ENCODE peak calls at places on chromosomes 2 and 18, in nine cellular contexts. O is activated T-helper 1 cell treated with anti-CD3 and anti-CD28 coated beads, Interleukin-2, amount 50 U/mL, for 16 hours; G is fibroblast of pulmonary artery; X is Ammon's horn; A is AML-193; H is A549; S is RWPE1; C is AG04449; T is hepatocyte. B is an unnamed sample.

GRCh38 chr2:152564754-152565551 is 152.3 kb downstream of the PRPF40A start:
- DNase-seq in O (no peak), C (no peak), T (no peak), X (no peak), H (no peak), A (no peak), G (no peak), S (no peak), B (no peak)

GRCh38 chr2:150358468-150358807 is 129.0 kb downstream of the RND3 start:
- DNase-seq in H (no peak), S (no peak), C (no peak), A (no peak), O (no peak), G (no peak), X (no peak), T (no peak), B (no peak)

GRCh38 chr2:167986223-167986622 is 261.2 kb downstream of the STK39 start:
- DNase-seq in T (no peak), A (no peak), O (no peak), H (no peak), G (no peak), S (no peak), C (no peak), X (no peak), B (no peak)

GRCh38 chr2:190849774-190850173 is 30.8 kb upstream of the GLS start:
- DNase-seq in C (no peak), G (peak; percentile 81), O (no peak), X (no peak), S (peak; percentile 54), H (no peak), T (no peak), A (no peak), B (no peak)

GRCh38 chr2:28648671-28649395 is 102.8 kb upstream of the PPP1CB start:
- DNase-seq in X (no peak), C (no peak), G (no peak), T (no peak), A (no peak), S (no peak), H (no peak), O (no peak), B (no peak)

GRCh38 chr2:95345066-95345414 is 47.9 kb downstream of the KCNIP3 start:
- DNase-seq in X (no peak), C (no peak), H (no peak), T (no peak), A (no peak), S (no peak), G (no peak), O (no peak), B (no peak)

GRCh38 chr2:235170536-235171510 is 219.0 kb downstream of the SH3BP4 start:
- DNase-seq in G (peak; percentile 61), C (peak; percentile 55), X (peak; percentile 32), O (no peak), H (peak; percentile 80), S (peak; percentile 80), A (no peak), T (peak; percentile 58), B (no peak)

GRCh38 chr2:236516708-236517107 is 52.9 kb upstream of the ACKR3 start:
- DNase-seq in X (no peak), C (no peak), O (no peak), G (no peak), H (no peak), T (no peak), A (no peak), S (no peak), B (no peak)

GRCh38 chr2:34332813-34333212 is 733.7 kb upstream of the FAM98A start:
- DNase-seq in X (no peak), G (no peak), S (no peak), T (no peak), O (no peak), A (no peak), C (no peak), H (no peak), B (no peak)

GRCh38 chr2:120109186-120110061 is 96.5 kb downstream of the EPB41L5 start:
- DNase-seq in O (no peak), G (peak; percentile 72), A (peak; percentile 87), X (peak; percentile 63), T (peak; percentile 6), C (no peak), S (peak; percentile 30), H (peak; percentile 33), B (no peak)

GRCh38 chr2:57497489-57498096 is 549.0 kb upstream of the VRK2 start:
- DNase-seq in A (peak; percentile 76), S (peak; percentile 29), X (peak; percentile 66), O (no peak), T (peak; percentile 82), G (peak; percentile 67), H (peak; percentile 16), C (peak; percentile 4), B (no peak)

GRCh38 chr2:37343537-37344434 is 644 bp upstream of the QPCT start:
- DNase-seq in G (peak; percentile 71), A (no peak), H (peak; percentile 78), T (peak; percentile 51), C (no peak), X (no peak), S (peak; percentile 31), O (no peak), B (no peak)

GRCh38 chr2:205695460-205695979 is 13.2 kb downstream of the NRP2 start:
- DNase-seq in H (no peak), G (peak; percentile 55), S (no peak), T (no peak), C (no peak), X (no peak), O (no peak), A (no peak), B (no peak)

GRCh38 chr2:31331156-31331555 is 83.4 kb downstream of the XDH start:
- DNase-seq in A (no peak), S (no peak), X (no peak), G (no peak), O (no peak), T (no peak), C (no peak), H (no peak), B (no peak)

GRCh38 chr2:236405357-236405756 is 141.2 kb upstream of the ASB18 start:
- DNase-seq in A (no peak), O (no peak), C (no peak), X (no peak), T (no peak), H (no peak), S (no peak), G (no peak), B (no peak)

GRCh38 chr18:50558157-50558556 is 1.7 kb upstream of the MAPK4 start:
- DNase-seq in H (no peak), C (no peak), G (no peak), S (no peak), T (no peak), A (no peak), X (no peak), O (no peak), B (no peak)

GRCh38 chr2:235021752-235022151 is 69.9 kb downstream of the SH3BP4 start:
- DNase-seq in C (peak; percentile 83), O (no peak), G (peak; percentile 80), S (peak; percentile 79), H (peak; percentile 34), T (no peak), A (no peak), X (no peak), B (no peak)

GRCh38 chr18:73719611-73720010 is 428.0 kb downstream of the FBXO15 start:
- DNase-seq in O (no peak), T (no peak), S (no peak), A (no peak), X (no peak), H (no peak), C (no peak), G (no peak), B (no peak)

GRCh38 chr2:240925576-240926515 is 19.7 kb downstream of the CROCC2 start:
- DNase-seq in G (no peak), O (no peak), T (no peak), C (no peak), S (no peak), H (no peak), X (no peak), A (no peak), B (no peak)

GRCh38 chr2:106350980-106351379 is 117.2 kb downstream of the RGPD3 start:
- DNase-seq in A (no peak), H (no peak), O (no peak), X (no peak), C (no peak), G (no peak), T (no peak), S (no peak), B (no peak)

GRCh38 chr2:120231974-120232635 is 8.9 kb upstream of the TMEM185B start:
- DNase-seq in G (peak; percentile 26), H (no peak), X (peak; percentile 36), O (peak; percentile 54), S (peak; percentile 30), A (peak; percentile 64), C (no peak), T (no peak), B (peak; percentile 68)

GRCh38 chr18:28143725-28144124 is 33.2 kb downstream of the CDH2 start:
- DNase-seq in S (no peak), A (no peak), X (no peak), H (no peak), G (no peak), C (no peak), T (no peak), O (no peak), B (no peak)

GRCh38 chr2:147521936-147522335 is 322.9 kb upstream of the ACVR2A start:
- DNase-seq in S (no peak), T (no peak), G (no peak), A (no peak), C (no peak), H (no peak), X (no peak), O (no peak), B (no peak)

GRCh38 chr2:59029058-59029457 is 787.9 kb upstream of the FANCL start:
- DNase-seq in S (no peak), G (no peak), H (no peak), O (no peak), A (no peak), X (no peak), C (no peak), T (no peak), B (no peak)

GRCh38 chr2:194363295-194363694 is 1293.7 kb upstream of the SLC39A10 start:
- DNase-seq in T (no peak), H (no peak), C (no peak), A (no peak), S (no peak), G (no peak), O (no peak), X (no peak), B (no peak)

GRCh38 chr2:66322481-66322880 is 112.4 kb upstream of the MEIS1 start:
- DNase-seq in S (no peak), H (no peak), T (no peak), O (no peak), X (no peak), A (no peak), G (no peak), C (no peak), B (no peak)

GRCh38 chr2:72927619-72928537 is 10.6 kb downstream of the EMX1 start:
- DNase-seq in H (no peak), X (no peak), C (no peak), O (no peak), S (no peak), G (no peak), T (no peak), A (no peak), B (no peak)

GRCh38 chr2:25411281-25411680 is 69.6 kb upstream of the DNMT3A start:
- DNase-seq in S (no peak), H (no peak), X (no peak), C (no peak), T (no peak), A (no peak), O (no peak), G (no peak), B (no peak)

GRCh38 chr2:236125541-236125940 is 42.6 kb downstream of the GBX2 start:
- DNase-seq in T (no peak), X (no peak), A (no peak), H (no peak), O (no peak), S (no peak), G (no peak), C (no peak), B (no peak)

GRCh38 chr18:21914739-21915319 is 174.2 kb downstream of the MIB1 start:
- DNase-seq in S (peak; percentile 30), X (peak; percentile 18), C (no peak), A (peak; percentile 0), O (no peak), H (peak; percentile 14), G (peak; percentile 84), T (peak; percentile 78), B (no peak)

GRCh38 chr18:69648486-69648885 is 247.8 kb downstream of the DOK6 start:
- DNase-seq in H (no peak), A (no peak), C (no peak), T (no peak), S (no peak), X (no peak), G (no peak), O (no peak), B (no peak)

B was measured in GM18507.